ENCODE peak calls at places on chromosomes 7 and 10, in six cellular contexts. One of them, this sample, is unnamed. For H3K9me3, the result is how much of the 10 kb centered on the place peaks cover.

GRCh38 chr10:15035385-15036301 is 8.1 kb upstream of the OLAH start:
- DNase-seq in H1: no peak
- DNase-seq in keratinocyte: no peak
- DNase-seq in astrocyte: peak
- DNase-seq in fibroblast of lung: peak
- DNase-seq in HCT116: no peak
- DNase-seq in this sample: no peak

GRCh38 chr7:152402384-152403250 is 33.2 kb downstream of the KMT2C start:
- DNase-seq in astrocyte: peak
- DNase-seq in keratinocyte: no peak
- DNase-seq in HCT116: no peak
- DNase-seq in fibroblast of lung: peak
- DNase-seq in H1: no peak
- DNase-seq in this sample: no peak

GRCh38 chr10:20287951-20288350 is 471.7 kb downstream of the PLXDC2 start:
- DNase-seq in keratinocyte: no peak
- DNase-seq in HCT116: no peak
- DNase-seq in astrocyte: no peak
- DNase-seq in fibroblast of lung: no peak
- DNase-seq in H1: no peak
- DNase-seq in this sample: no peak

GRCh38 chr10:83983578-83984255 is 155.6 kb upstream of the GHITM start:
- DNase-seq in HCT116: peak
- DNase-seq in H1: no peak
- DNase-seq in astrocyte: peak
- DNase-seq in fibroblast of lung: peak
- DNase-seq in keratinocyte: peak
- DNase-seq in this sample: no peak

GRCh38 chr10:118870467-118871243 is 115.9 kb upstream of the CACUL1 start:
- DNase-seq in keratinocyte: peak
- DNase-seq in H1: no peak
- DNase-seq in HCT116: no peak
- DNase-seq in astrocyte: peak
- DNase-seq in fibroblast of lung: peak
- DNase-seq in this sample: no peak

GRCh38 chr7:84469034-84469433 is 274.4 kb upstream of the SEMA3A start:
- DNase-seq in fibroblast of lung: peak
- DNase-seq in keratinocyte: no peak
- DNase-seq in HCT116: no peak
- DNase-seq in astrocyte: peak
- DNase-seq in H1: no peak
- DNase-seq in this sample: no peak

GRCh38 chr7:108251700-108252099 is 121.5 kb upstream of the LAMB4 start:
- DNase-seq in H1: no peak
- DNase-seq in keratinocyte: no peak
- DNase-seq in fibroblast of lung: no peak
- DNase-seq in HCT116: no peak
- DNase-seq in astrocyte: no peak
- DNase-seq in this sample: no peak

GRCh38 chr10:22334414-22335203 is 10.7 kb upstream of the SPAG6 start:
- DNase-seq in astrocyte: no peak
- DNase-seq in HCT116: no peak
- DNase-seq in fibroblast of lung: no peak
- DNase-seq in H1: no peak
- DNase-seq in keratinocyte: no peak
- DNase-seq in this sample: no peak

GRCh38 chr10:70437721-70438120 is 3.8 kb downstream of the NODAL start:
- DNase-seq in keratinocyte: no peak
- DNase-seq in H1: no peak
- DNase-seq in astrocyte: no peak
- DNase-seq in fibroblast of lung: no peak
- DNase-seq in HCT116: no peak
- DNase-seq in this sample: no peak

GRCh38 chr10:43376828-43377227 is 5.4 kb downstream of the FXYD4 start:
- DNase-seq in H1: no peak
- DNase-seq in fibroblast of lung: no peak
- DNase-seq in astrocyte: no peak
- DNase-seq in keratinocyte: no peak
- DNase-seq in HCT116: no peak
- DNase-seq in this sample: no peak

GRCh38 chr10:47379901-47380300 is 4.2 kb downstream of the ZNF488 start:
- DNase-seq in keratinocyte: no peak
- DNase-seq in fibroblast of lung: no peak
- DNase-seq in HCT116: no peak
- DNase-seq in H1: no peak
- DNase-seq in astrocyte: no peak
- DNase-seq in this sample: no peak

GRCh38 chr7:6248581-6248980 is 23.8 kb downstream of the CYTH3 start:
- DNase-seq in H1: no peak
- DNase-seq in astrocyte: peak
- DNase-seq in fibroblast of lung: peak
- DNase-seq in HCT116: no peak
- DNase-seq in keratinocyte: no peak
- DNase-seq in this sample: no peak

GRCh38 chr7:42236266-42237161 is 495 bp downstream of the GLI3 start:
- DNase-seq in astrocyte: peak
- DNase-seq in fibroblast of lung: peak
- DNase-seq in H1: no peak
- DNase-seq in HCT116: no peak
- DNase-seq in keratinocyte: no peak
- DNase-seq in this sample: no peak

GRCh38 chr7:139752148-139752547 is 25.6 kb downstream of the HIPK2 start:
- DNase-seq in astrocyte: no peak
- DNase-seq in HCT116: no peak
- DNase-seq in fibroblast of lung: no peak
- DNase-seq in H1: no peak
- DNase-seq in keratinocyte: no peak
- DNase-seq in this sample: no peak

GRCh38 chr7:46076527-46076926 is 155.5 kb upstream of the IGFBP3 start:
- DNase-seq in keratinocyte: no peak
- DNase-seq in astrocyte: no peak
- DNase-seq in HCT116: no peak
- DNase-seq in H1: no peak
- DNase-seq in fibroblast of lung: no peak
- DNase-seq in this sample: no peak

GRCh38 chr10:98444314-98445006 is 2.3 kb downstream of the HPS1 start:
- DNase-seq in H1: no peak
- DNase-seq in HCT116: no peak
- DNase-seq in astrocyte: no peak
- DNase-seq in keratinocyte: no peak
- DNase-seq in fibroblast of lung: no peak
- DNase-seq in this sample: no peak

GRCh38 chr10:59809644-59809974 is 56.4 kb upstream of the MRLN start:
- DNase-seq in HCT116: no peak
- DNase-seq in fibroblast of lung: no peak
- DNase-seq in keratinocyte: no peak
- DNase-seq in astrocyte: no peak
- DNase-seq in H1: no peak
- DNase-seq in this sample: no peak

GRCh38 chr10:64091889-64092288 is 570.7 kb downstream of the REEP3 start:
- DNase-seq in fibroblast of lung: no peak
- DNase-seq in HCT116: no peak
- DNase-seq in astrocyte: no peak
- DNase-seq in keratinocyte: no peak
- DNase-seq in H1: no peak
- DNase-seq in this sample: no peak

GRCh38 chr10:132519382-132520146 is 18.0 kb upstream of the INPP5A start:
- DNase-seq in keratinocyte: no peak
- DNase-seq in H1: no peak
- DNase-seq in fibroblast of lung: no peak
- DNase-seq in astrocyte: no peak
- DNase-seq in HCT116: no peak
- DNase-seq in this sample: no peak

GRCh38 chr10:34702982-34703381 is 112.1 kb downstream of the PARD3 start:
- DNase-seq in H1: no peak
- DNase-seq in HCT116: no peak
- DNase-seq in fibroblast of lung: no peak
- DNase-seq in keratinocyte: no peak
- DNase-seq in astrocyte: no peak
- DNase-seq in this sample: no peak

GRCh38 chr10:132487241-132488135 is 50.1 kb upstream of the INPP5A start:
- DNase-seq in fibroblast of lung: no peak
- DNase-seq in keratinocyte: no peak
- DNase-seq in HCT116: no peak
- DNase-seq in astrocyte: no peak
- DNase-seq in H1: no peak
- DNase-seq in this sample: no peak

GRCh38 chr7:142770720-142771352 is at the start of gene PRSS2:
- DNase-seq in keratinocyte: no peak
- DNase-seq in fibroblast of lung: no peak
- DNase-seq in astrocyte: no peak
- DNase-seq in H1: no peak
- DNase-seq in HCT116: no peak
- DNase-seq in this sample: no peak

GRCh38 chr10:112202561-112203241 is 19.1 kb upstream of the GPAM start:
- DNase-seq in astrocyte: peak
- DNase-seq in HCT116: peak
- DNase-seq in keratinocyte: no peak
- DNase-seq in H1: no peak
- DNase-seq in fibroblast of lung: peak
- DNase-seq in this sample: no peak

GRCh38 chr10:42836771-42837468 is 54.3 kb downstream of the BMS1 start:
- DNase-seq in H1: no peak
- DNase-seq in HCT116: no peak
- DNase-seq in astrocyte: peak
- DNase-seq in fibroblast of lung: peak
- DNase-seq in keratinocyte: no peak
- DNase-seq in this sample: no peak

GRCh38 chr7:1715671-1716074 is 45.6 kb downstream of the ELFN1 start:
- DNase-seq in HCT116: no peak
- DNase-seq in astrocyte: no peak
- DNase-seq in fibroblast of lung: no peak
- DNase-seq in keratinocyte: no peak
- DNase-seq in H1: no peak
- DNase-seq in this sample: no peak

GRCh38 chr7:27156508-27156898 is at the start of gene HOXA7:
- DNase-seq in astrocyte: no peak
- DNase-seq in HCT116: no peak
- DNase-seq in fibroblast of lung: no peak
- DNase-seq in H1: no peak
- DNase-seq in keratinocyte: no peak
- DNase-seq in this sample: no peak

GRCh38 chr7:44093102-44093641 is 10.8 kb upstream of the POLM start:
- DNase-seq in keratinocyte: no peak
- DNase-seq in HCT116: no peak
- DNase-seq in H1: no peak
- DNase-seq in astrocyte: no peak
- DNase-seq in fibroblast of lung: no peak
- DNase-seq in this sample: no peak

DNA sequence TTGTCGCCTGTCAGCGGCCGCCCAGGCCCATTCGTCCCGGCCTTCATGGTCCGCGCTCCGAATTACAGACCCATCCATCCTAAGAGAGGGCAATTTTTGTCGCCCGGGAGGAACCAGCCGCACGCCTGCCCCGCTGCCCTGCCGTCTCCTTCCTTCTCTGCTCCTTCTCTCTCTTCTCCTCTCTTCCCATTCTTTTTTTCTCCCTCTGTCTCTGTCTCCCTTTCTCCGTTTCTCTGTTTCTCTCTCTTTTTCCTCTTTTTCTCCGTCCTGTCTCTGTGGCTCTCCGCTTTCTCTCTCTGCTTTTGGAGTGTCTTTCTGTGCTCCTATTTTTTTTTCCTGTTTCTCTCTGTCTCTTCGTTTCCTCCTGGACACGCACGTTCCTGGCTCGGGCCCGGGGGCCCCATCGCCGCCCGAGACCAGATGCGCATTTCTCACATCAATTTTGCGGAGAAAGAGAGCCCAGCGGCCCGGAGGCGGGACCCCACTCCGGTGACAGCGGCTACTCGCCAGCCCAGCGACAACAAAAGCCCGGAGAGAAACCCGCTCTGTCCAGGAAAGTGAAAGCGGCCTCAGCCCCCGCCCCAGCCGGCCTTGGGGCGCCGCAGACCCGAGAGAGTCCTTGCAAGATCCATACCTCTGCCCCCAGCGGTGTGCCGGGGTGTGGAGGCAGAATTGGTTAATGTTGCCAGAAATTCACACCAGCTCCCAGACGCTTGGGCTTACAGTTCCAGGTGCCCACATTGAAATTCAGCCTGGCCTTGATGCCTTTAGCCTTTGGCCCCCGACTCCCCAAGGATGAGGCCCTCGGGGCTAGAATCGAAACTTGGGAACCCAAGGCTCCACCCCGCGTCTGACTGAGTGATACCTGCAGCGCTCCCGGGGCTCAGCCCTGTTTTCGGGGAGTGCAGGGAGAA is 4.1 kb downstream of the LBX1 start:
- DNase-seq in keratinocyte: no peak
- DNase-seq in astrocyte: no peak
- DNase-seq in HCT116: no peak
- DNase-seq in fibroblast of lung: no peak
- DNase-seq in H1: no peak
- DNase-seq in this sample: no peak
- TF ChIP-seq EZH2 in keratinocyte: peak
- TF ChIP-seq EZH2 in astrocyte: peak
- TF ChIP-seq EZH2 in HCT116: no peak
- TF ChIP-seq EZH2 in fibroblast of lung: peak
- TF ChIP-seq EZH2 in H1: peak
- TF ChIP-seq EZH2 in this sample: no peak

GRCh38 chr7:129367700-129368388 is 66.4 kb upstream of the STRIP2 start:
- DNase-seq in astrocyte: peak
- DNase-seq in fibroblast of lung: peak
- DNase-seq in H1: peak
- DNase-seq in keratinocyte: peak
- DNase-seq in HCT116: peak
- DNase-seq in this sample: peak
- H3K4me3 ChIP-seq in astrocyte: no peak
- H3K4me3 ChIP-seq in fibroblast of lung: no peak
- H3K4me3 ChIP-seq in H1: no peak
- H3K4me3 ChIP-seq in keratinocyte: no peak
- H3K4me3 ChIP-seq in HCT116: no peak
- H3K4me3 ChIP-seq in this sample: peak

GRCh38 chr10:565146-565545 is 124.3 kb downstream of the DIP2C start:
- DNase-seq in astrocyte: no peak
- DNase-seq in keratinocyte: no peak
- DNase-seq in H1: no peak
- DNase-seq in HCT116: no peak
- DNase-seq in fibroblast of lung: no peak
- DNase-seq in this sample: no peak
- H3K9me3 ChIP-seq in astrocyte: under half
- H3K9me3 ChIP-seq in keratinocyte: under half
- H3K9me3 ChIP-seq in H1: under half
- H3K9me3 ChIP-seq in HCT116: under half
- H3K9me3 ChIP-seq in fibroblast of lung: under half
- H3K9me3 ChIP-seq in this sample: under half

DNA sequence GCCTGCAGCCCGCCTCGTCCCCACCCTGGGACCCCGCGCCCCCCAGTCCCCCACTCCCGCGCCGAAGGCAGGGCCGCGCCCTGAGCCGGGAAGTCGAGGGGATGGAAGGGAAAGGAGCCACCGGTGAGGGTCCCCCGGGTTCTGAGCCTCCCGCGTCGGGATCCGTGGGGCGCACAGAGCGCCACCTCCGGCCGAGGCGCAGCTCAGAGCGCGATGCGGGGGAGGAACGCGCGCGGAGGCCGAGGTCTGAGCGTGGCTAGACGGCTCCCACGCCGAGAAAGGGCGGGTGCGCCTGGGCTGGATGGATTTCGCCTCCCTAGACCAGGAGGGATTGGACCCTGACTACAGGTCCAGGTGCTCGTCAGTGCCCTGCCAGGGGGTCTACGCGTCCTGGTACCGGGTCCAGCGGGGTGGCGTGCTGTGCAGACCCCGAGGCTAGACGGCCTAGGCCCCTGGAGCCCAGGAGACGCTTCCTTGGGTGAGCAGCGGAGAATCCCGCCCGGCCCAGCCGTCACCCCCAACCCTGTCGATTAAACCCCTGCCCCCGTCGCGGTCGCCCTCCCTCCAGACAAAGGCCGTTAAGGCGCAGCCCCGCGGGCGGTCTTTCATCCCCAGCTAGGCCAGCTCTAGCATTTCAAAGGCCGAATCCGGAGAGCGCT is 986 bp upstream of the PDGFA start:
- DNase-seq in HCT116: no peak
- DNase-seq in H1: no peak
- DNase-seq in fibroblast of lung: peak
- DNase-seq in astrocyte: no peak
- DNase-seq in keratinocyte: no peak
- DNase-seq in this sample: no peak
- TF ChIP-seq EZH2 in HCT116: no peak
- TF ChIP-seq EZH2 in H1: no peak
- TF ChIP-seq EZH2 in fibroblast of lung: peak
- TF ChIP-seq EZH2 in astrocyte: peak
- TF ChIP-seq EZH2 in keratinocyte: no peak
- TF ChIP-seq EZH2 in this sample: peak

This sample was measured in SK-N-MC.